ENCODE peak calls at places on chromosomes 2 and 18, in seven cellular contexts. F is breast epithelium, S is astrocyte of the cerebellum, Z is endothelial cell, J is cardiac muscle cell, K is choroid plexus epithelial cell, H is A549. L is an unnamed sample.
A peak's percentile ranks its signal among the peaks of the same experiment; 100 is the strongest.

GRCh38 chr2:34731274-34731673 is 1132.2 kb upstream of the FAM98A start:
- DNase-seq in F (no peak), S (no peak), Z (no peak), J (no peak), K (no peak), H (no peak), L (no peak)

GRCh38 chr2:27739058-27739373 is 32.5 kb upstream of the MRPL33 start:
- DNase-seq in F (no peak), S (no peak), Z (no peak), J (no peak), K (no peak), H (no peak), L (no peak)

GRCh38 chr2:73255007-73255644 is 21.0 kb downstream of the CCT7 start:
- DNase-seq in F (no peak), S (no peak), Z (no peak), J (no peak), K (no peak), H (no peak), L (no peak)

GRCh38 chr2:120825370-120826259 is 89.9 kb downstream of the GLI2 start:
- DNase-seq in F (no peak), S (no peak), Z (no peak), J (peak; percentile 82), K (peak; percentile 87), H (no peak), L (no peak)

GRCh38 chr2:57460875-57461274 is 585.7 kb upstream of the VRK2 start:
- DNase-seq in F (no peak), S (no peak), Z (no peak), J (no peak), K (no peak), H (no peak), L (no peak)

GRCh38 chr2:190627881-190628412 is 20.9 kb upstream of the NAB1 start:
- DNase-seq in F (no peak), S (no peak), Z (peak; percentile 13), J (peak; percentile 55), K (no peak), H (no peak), L (no peak)

GRCh38 chr18:45046961-45047360 is 366.3 kb downstream of the SETBP1 start:
- DNase-seq in F (no peak), S (no peak), Z (no peak), J (no peak), K (no peak), H (no peak), L (no peak)

GRCh38 chr18:48541026-48541746 is 2.4 kb downstream of the CTIF start:
- DNase-seq in F (peak; percentile 68), S (peak; percentile 63), Z (peak; percentile 75), J (peak; percentile 89), K (peak; percentile 80), H (peak; percentile 44), L (no peak)

GRCh38 chr2:124915567-124915966 is 890.5 kb downstream of the CNTNAP5 start:
- DNase-seq in F (no peak), S (no peak), Z (no peak), J (no peak), K (no peak), H (no peak), L (no peak)

GRCh38 chr2:207743514-207743913 is 26.2 kb downstream of the FZD5 start:
- DNase-seq in F (no peak), S (no peak), Z (no peak), J (no peak), K (no peak), H (no peak), L (no peak)

GRCh38 chr2:179263015-179263414 is 1.6 kb downstream of the SESTD1 start:
- DNase-seq in F (no peak), S (no peak), Z (no peak), J (peak; percentile 86), K (peak; percentile 74), H (no peak), L (no peak)

GRCh38 chr2:102025016-102025491 is 33.3 kb downstream of the IL1R2 start:
- DNase-seq in F (no peak), S (no peak), Z (no peak), J (peak; percentile 88), K (peak; percentile 82), H (no peak), L (no peak)

GRCh38 chr2:152336854-152337510 is 2.0 kb downstream of the FMNL2 start:
- DNase-seq in F (no peak), S (peak; percentile 51), Z (peak; percentile 5), J (peak; percentile 59), K (peak; percentile 80), H (no peak), L (no peak)

GRCh38 chr2:218290316-218291261 is 1.7 kb downstream of the TMBIM1 start:
- DNase-seq in F (no peak), S (no peak), Z (no peak), J (no peak), K (no peak), H (no peak), L (no peak)

GRCh38 chr2:145323512-145323911 is 803.6 kb upstream of the ZEB2 start:
- DNase-seq in F (no peak), S (no peak), Z (no peak), J (no peak), K (peak; percentile 16), H (no peak), L (no peak)

GRCh38 chr2:67455219-67456142 is 58.3 kb downstream of the ETAA1 start:
- DNase-seq in F (no peak), S (no peak), Z (no peak), J (no peak), K (no peak), H (no peak), L (no peak)

GRCh38 chr18:48673456-48674197 is 134.8 kb downstream of the CTIF start:
- DNase-seq in F (no peak), S (no peak), Z (no peak), J (no peak), K (peak; percentile 30), H (no peak), L (no peak)

GRCh38 chr2:135638825-135639224 is 102.8 kb upstream of the UBXN4 start:
- DNase-seq in F (no peak), S (no peak), Z (no peak), J (no peak), K (peak; percentile 26), H (no peak), L (no peak)

GRCh38 chr2:107281637-107282036 is 395.7 kb upstream of the ST6GAL2 start:
- DNase-seq in F (no peak), S (no peak), Z (no peak), J (peak; percentile 13), K (no peak), H (no peak), L (no peak)

GRCh38 chr2:191569025-191569424 is 108.9 kb upstream of the NABP1 start:
- DNase-seq in F (no peak), S (no peak), Z (no peak), J (no peak), K (no peak), H (no peak), L (no peak)

GRCh38 chr2:127024769-127025356 is 82.1 kb downstream of the BIN1 start:
- DNase-seq in F (no peak), S (peak; percentile 11), Z (peak; percentile 66), J (peak; percentile 55), K (peak; percentile 64), H (peak; percentile 70), L (no peak)

GRCh38 chr2:176188218-176188968 is at the start of gene HOXD1:
- DNase-seq in F (no peak), S (no peak), Z (peak; percentile 65), J (no peak), K (no peak), H (peak; percentile 78), L (no peak)

GRCh38 chr2:219344756-219345458 is 12.4 kb upstream of the RESP18 start:
- DNase-seq in F (no peak), S (peak; percentile 3), Z (no peak), J (peak; percentile 73), K (peak; percentile 75), H (no peak), L (no peak)

GRCh38 chr2:224937887-224938286 is 104.4 kb downstream of the DOCK10 start:
- DNase-seq in F (no peak), S (no peak), Z (no peak), J (no peak), K (no peak), H (no peak), L (no peak)

GRCh38 chr2:26740890-26741302 is 23.2 kb upstream of the SLC35F6 start:
- DNase-seq in F (no peak), S (no peak), Z (no peak), J (peak; percentile 47), K (no peak), H (no peak), L (no peak)

GRCh38 chr2:1743396-1744150 is 742 bp downstream of the PXDN start:
- DNase-seq in F (peak; percentile 51), S (no peak), Z (peak; percentile 60), J (peak; percentile 75), K (peak; percentile 69), H (no peak), L (no peak)

GRCh38 chr2:191222507-191222906 is 22.7 kb upstream of the MYO1B start:
- DNase-seq in F (no peak), S (peak; percentile 65), Z (no peak), J (peak; percentile 56), K (peak; percentile 79), H (no peak), L (no peak)

GRCh38 chr2:25566094-25566493 is 107.3 kb downstream of the DTNB start:
- DNase-seq in F (no peak), S (no peak), Z (no peak), J (no peak), K (no peak), H (no peak), L (no peak)
- TF ChIP-seq CTCF in F (no peak), S (no peak), Z (no peak), J (no peak), K (no peak), H (no peak), L (no peak)

GRCh38 chr2:61660511-61661388 is 122.6 kb upstream of the XPO1 start:
- DNase-seq in F (no peak), S (no peak), Z (no peak), J (peak; percentile 33), K (peak; percentile 48), H (no peak), L (no peak)
- TF ChIP-seq CTCF in F (no peak), S (no peak), Z (no peak), J (no peak), K (no peak), H (no peak), L (no peak)

GRCh38 chr18:29439398-29439797 is 1262.5 kb upstream of the CDH2 start:
- DNase-seq in F (no peak), S (no peak), Z (no peak), J (no peak), K (no peak), H (no peak), L (no peak)
- TF ChIP-seq CTCF in F (no peak), S (peak; percentile 24), Z (no peak), J (peak; percentile 17), K (peak; percentile 50), H (no peak), L (no peak)

GRCh38 chr18:75391275-75392115 is 36.0 kb downstream of the SMIM21 start:
- DNase-seq in F (no peak), S (no peak), Z (no peak), J (no peak), K (no peak), H (no peak), L (no peak)

GRCh38 chr18:75393721-75394120 is 33.8 kb downstream of the SMIM21 start:
- DNase-seq in F (no peak), S (no peak), Z (no peak), J (no peak), K (no peak), H (no peak), L (no peak)

GRCh38 chr18:75390854-75391253 is 36.6 kb downstream of the SMIM21 start:
- DNase-seq in F (no peak), S (no peak), Z (no peak), J (no peak), K (no peak), H (no peak), L (no peak)

GRCh38 chr18:75395137-75395536 is 32.4 kb downstream of the SMIM21 start:
- DNase-seq in F (no peak), S (no peak), Z (no peak), J (no peak), K (no peak), H (no peak), L (no peak)
- TF ChIP-seq CTCF in F (no peak), S (no peak), Z (no peak), J (no peak), K (no peak), H (no peak), L (no peak)

L was measured in omental fat pad.